ENCODE peak calls at places on chromosomes 16 and 17, in five cellular contexts. One of them, this sample, is unnamed.

GRCh38 chr16:83995756-83996155 is 27.7 kb downstream of the NECAB2 start:
- DNase-seq in NCI-H510A treated with DMSO at 0.1 percent for 48 hours: peak; percentile 22
- DNase-seq in iPS-NIHi11: peak; percentile 95
- DNase-seq in hypothalamus: peak; percentile 37
- DNase-seq in AG09319: no peak
- DNase-seq in this sample: peak; percentile 29

GRCh38 chr17:42365136-42365535 is 23.1 kb downstream of the STAT3 start:
- DNase-seq in NCI-H510A treated with DMSO at 0.1 percent for 48 hours: no peak
- DNase-seq in iPS-NIHi11: no peak
- DNase-seq in hypothalamus: no peak
- DNase-seq in AG09319: no peak
- DNase-seq in this sample: no peak

GRCh38 chr16:19657831-19658230 is 60.2 kb downstream of the KNOP1 start:
- DNase-seq in NCI-H510A treated with DMSO at 0.1 percent for 48 hours: no peak
- DNase-seq in iPS-NIHi11: no peak
- DNase-seq in hypothalamus: no peak
- DNase-seq in AG09319: no peak
- DNase-seq in this sample: no peak

GRCh38 chr16:66537236-66537635 is 12.7 kb downstream of the TK2 start:
- DNase-seq in NCI-H510A treated with DMSO at 0.1 percent for 48 hours: no peak
- DNase-seq in iPS-NIHi11: no peak
- DNase-seq in hypothalamus: no peak
- DNase-seq in AG09319: no peak
- DNase-seq in this sample: no peak

GRCh38 chr16:3574195-3574594 is 3.0 kb downstream of the NLRC3 start:
- DNase-seq in NCI-H510A treated with DMSO at 0.1 percent for 48 hours: no peak
- DNase-seq in iPS-NIHi11: no peak
- DNase-seq in hypothalamus: no peak
- DNase-seq in AG09319: no peak
- DNase-seq in this sample: no peak

GRCh38 chr16:56310685-56311084 is 114.7 kb downstream of the AMFR start:
- DNase-seq in NCI-H510A treated with DMSO at 0.1 percent for 48 hours: no peak
- DNase-seq in iPS-NIHi11: no peak
- DNase-seq in hypothalamus: no peak
- DNase-seq in AG09319: no peak
- DNase-seq in this sample: no peak

GRCh38 chr17:71085238-71086033 is 916.1 kb downstream of the KCNJ2 start:
- DNase-seq in NCI-H510A treated with DMSO at 0.1 percent for 48 hours: peak; percentile 13
- DNase-seq in iPS-NIHi11: peak; percentile 58
- DNase-seq in hypothalamus: no peak
- DNase-seq in AG09319: no peak
- DNase-seq in this sample: peak; percentile 22

GRCh38 chr16:54437921-54438320 is 151.3 kb upstream of the IRX3 start:
- DNase-seq in NCI-H510A treated with DMSO at 0.1 percent for 48 hours: no peak
- DNase-seq in iPS-NIHi11: no peak
- DNase-seq in hypothalamus: no peak
- DNase-seq in AG09319: no peak
- DNase-seq in this sample: no peak

GRCh38 chr16:68520649-68521086 is 18.4 kb upstream of the ZFP90 start:
- DNase-seq in NCI-H510A treated with DMSO at 0.1 percent for 48 hours: peak; percentile 78
- DNase-seq in iPS-NIHi11: peak; percentile 97
- DNase-seq in hypothalamus: peak; percentile 83
- DNase-seq in AG09319: peak; percentile 32
- DNase-seq in this sample: peak; percentile 90

GRCh38 chr16:81185416-81185815 is 53.1 kb upstream of the BCO1 start:
- DNase-seq in NCI-H510A treated with DMSO at 0.1 percent for 48 hours: no peak
- DNase-seq in iPS-NIHi11: no peak
- DNase-seq in hypothalamus: peak; percentile 2
- DNase-seq in AG09319: no peak
- DNase-seq in this sample: no peak

GRCh38 chr17:13647551-13647950 is 45.8 kb upstream of the HS3ST3A1 start:
- DNase-seq in NCI-H510A treated with DMSO at 0.1 percent for 48 hours: no peak
- DNase-seq in iPS-NIHi11: no peak
- DNase-seq in hypothalamus: no peak
- DNase-seq in AG09319: peak; percentile 12
- DNase-seq in this sample: no peak

GRCh38 chr17:40075216-40076100 is 12.7 kb downstream of the THRA start:
- DNase-seq in NCI-H510A treated with DMSO at 0.1 percent for 48 hours: peak; percentile 55
- DNase-seq in iPS-NIHi11: peak; percentile 77
- DNase-seq in hypothalamus: peak; percentile 88
- DNase-seq in AG09319: no peak
- DNase-seq in this sample: peak; percentile 85

GRCh38 chr16:86865866-86866675 is 287.7 kb downstream of the FOXL1 start:
- DNase-seq in NCI-H510A treated with DMSO at 0.1 percent for 48 hours: no peak
- DNase-seq in iPS-NIHi11: no peak
- DNase-seq in hypothalamus: no peak
- DNase-seq in AG09319: no peak
- DNase-seq in this sample: no peak

GRCh38 chr17:71959129-71959528 is 161.7 kb upstream of the SOX9 start:
- DNase-seq in NCI-H510A treated with DMSO at 0.1 percent for 48 hours: no peak
- DNase-seq in iPS-NIHi11: no peak
- DNase-seq in hypothalamus: no peak
- DNase-seq in AG09319: no peak
- DNase-seq in this sample: no peak